ENCODE peak calls at places on chromosomes 3 and 15, in nine cellular contexts. I, T, A, J, L, G, Z, V and U are unnamed samples.

GRCh38 chr3:38580450-38581382 is 68.8 kb downstream of the SCN5A start:
- DNase-seq in I (no peak), T (no peak), A (no peak), J (no peak), L (no peak), G (no peak), Z (no peak), V (peak; percentile 46), U (no peak)

GRCh38 chr3:114727373-114727772 is 419.7 kb downstream of the ZBTB20 start:
- DNase-seq in I (no peak), T (no peak), A (no peak), J (peak; percentile 16), L (no peak), G (no peak), Z (no peak), V (no peak), U (no peak)

GRCh38 chr15:88605507-88606436 is 15.4 kb upstream of the AEN start:
- DNase-seq in I (peak; percentile 40), T (no peak), A (no peak), J (peak; percentile 57), L (no peak), G (no peak), Z (peak; percentile 42), V (peak; percentile 48), U (no peak)

GRCh38 chr3:188262913-188263683 is 109.1 kb downstream of the LPP start:
- DNase-seq in I (no peak), T (peak; percentile 92), A (peak; percentile 63), J (no peak), L (no peak), G (peak; percentile 84), Z (no peak), V (no peak), U (no peak)

GRCh38 chr15:73335026-73335425 is 33.7 kb downstream of the HCN4 start:
- DNase-seq in I (peak; percentile 13), T (no peak), A (no peak), J (no peak), L (no peak), G (no peak), Z (no peak), V (no peak), U (no peak)

GRCh38 chr3:188342991-188343732 is 189.2 kb downstream of the LPP start:
- DNase-seq in I (no peak), T (no peak), A (no peak), J (no peak), L (no peak), G (no peak), Z (no peak), V (peak; percentile 31), U (no peak)

GRCh38 chr3:14541646-14542045 is 1.5 kb upstream of the GRIP2 start:
- DNase-seq in I (peak; percentile 6), T (no peak), A (no peak), J (no peak), L (no peak), G (no peak), Z (no peak), V (no peak), U (no peak)

GRCh38 chr3:106728315-106728821 is 648.9 kb upstream of the CCDC54 start:
- DNase-seq in I (no peak), T (peak; percentile 97), A (peak; percentile 95), J (no peak), L (peak; percentile 96), G (peak; percentile 75), Z (no peak), V (no peak), U (no peak)

GRCh38 chr15:76345880-76346665 is 9.5 kb downstream of the ISL2 start:
- DNase-seq in I (peak; percentile 35), T (no peak), A (no peak), J (peak; percentile 70), L (no peak), G (peak; percentile 38), Z (no peak), V (no peak), U (no peak)

GRCh38 chr3:150384517-150385212 is 23.4 kb upstream of the TSC22D2 start:
- DNase-seq in I (peak; percentile 40), T (no peak), A (peak; percentile 26), J (peak; percentile 68), L (peak; percentile 37), G (no peak), Z (peak; percentile 2), V (no peak), U (no peak)

GRCh38 chr3:72193768-72194463 is 409.0 kb upstream of the PROK2 start:
- DNase-seq in I (no peak), T (peak; percentile 12), A (no peak), J (no peak), L (no peak), G (no peak), Z (no peak), V (no peak), U (no peak)

GRCh38 chr3:108863799-108864135 is 41.2 kb downstream of the TRAT1 start:
- DNase-seq in I (no peak), T (no peak), A (no peak), J (no peak), L (no peak), G (no peak), Z (no peak), V (no peak), U (no peak)

GRCh38 chr15:31338318-31338878 is 11.8 kb downstream of the KLF13 start:
- DNase-seq in I (no peak), T (no peak), A (peak; percentile 31), J (no peak), L (no peak), G (no peak), Z (no peak), V (peak; percentile 54), U (no peak)

GRCh38 chr3:130692455-130692854 is 54.2 kb downstream of the PIK3R4 start:
- DNase-seq in I (no peak), T (no peak), A (no peak), J (no peak), L (no peak), G (no peak), Z (no peak), V (no peak), U (no peak)

GRCh38 chr3:10516835-10517465 is 11.6 kb upstream of the ATP2B2 start:
- DNase-seq in I (no peak), T (no peak), A (peak; percentile 4), J (no peak), L (no peak), G (no peak), Z (no peak), V (no peak), U (no peak)

GRCh38 chr3:51386159-51386851 is 1.2 kb downstream of the MANF start:
- DNase-seq in I (no peak), T (no peak), A (no peak), J (no peak), L (no peak), G (no peak), Z (no peak), V (no peak), U (no peak)

GRCh38 chr15:22884344-22884743 is 45.9 kb downstream of the NIPA2 start:
- DNase-seq in I (no peak), T (no peak), A (no peak), J (no peak), L (no peak), G (no peak), Z (no peak), V (no peak), U (no peak)
- TF ChIP-seq CTCF in I (no peak), T (peak; percentile 49), A (no peak), J (peak; percentile 28), L (no peak), G (no peak), Z (no peak), V (no peak), U (no peak)

GRCh38 chr3:123737168-123737567 is 147.0 kb downstream of the MYLK start:
- DNase-seq in I (no peak), T (no peak), A (no peak), J (no peak), L (no peak), G (no peak), Z (no peak), V (no peak), U (no peak)

GRCh38 chr3:123741058-123741511 is 143.0 kb downstream of the MYLK start:
- DNase-seq in I (no peak), T (no peak), A (no peak), J (no peak), L (no peak), G (no peak), Z (no peak), V (no peak), U (no peak)

GRCh38 chr3:123739754-123740153 is 144.4 kb downstream of the MYLK start:
- DNase-seq in I (no peak), T (peak; percentile 80), A (peak; percentile 47), J (no peak), L (peak; percentile 67), G (peak; percentile 63), Z (no peak), V (no peak), U (no peak)

GRCh38 chr3:123740391-123740822 is 143.7 kb downstream of the MYLK start:
- DNase-seq in I (no peak), T (no peak), A (no peak), J (no peak), L (no peak), G (peak; percentile 59), Z (no peak), V (peak; percentile 36), U (no peak)

DNA sequence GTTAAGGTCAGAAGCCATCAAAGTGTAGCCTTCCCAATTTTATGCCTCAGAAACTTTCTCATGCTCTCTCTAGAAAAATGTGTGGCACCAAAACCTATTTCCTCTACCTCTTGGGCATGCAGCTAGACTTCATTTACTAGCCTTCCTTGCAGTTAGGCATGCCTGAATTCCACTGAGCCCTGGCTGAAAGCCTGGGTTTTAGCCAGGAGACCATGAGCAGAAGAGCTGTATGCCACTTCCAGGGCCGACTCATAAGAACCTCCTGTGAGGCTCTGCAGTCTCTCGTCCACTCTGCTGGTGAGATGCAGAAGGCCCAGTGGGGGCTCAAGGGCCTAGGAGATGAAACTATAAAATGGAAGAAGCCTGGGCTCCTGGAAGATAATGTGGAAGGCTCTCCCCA is 145.0 kb downstream of the MYLK start:
- DNase-seq in I (no peak), T (no peak), A (no peak), J (no peak), L (no peak), G (no peak), Z (no peak), V (no peak), U (no peak)
- TF ChIP-seq CTCF in I (no peak), T (no peak), A (no peak), J (no peak), L (no peak), G (no peak), Z (no peak), V (no peak), U (no peak)

DNA sequence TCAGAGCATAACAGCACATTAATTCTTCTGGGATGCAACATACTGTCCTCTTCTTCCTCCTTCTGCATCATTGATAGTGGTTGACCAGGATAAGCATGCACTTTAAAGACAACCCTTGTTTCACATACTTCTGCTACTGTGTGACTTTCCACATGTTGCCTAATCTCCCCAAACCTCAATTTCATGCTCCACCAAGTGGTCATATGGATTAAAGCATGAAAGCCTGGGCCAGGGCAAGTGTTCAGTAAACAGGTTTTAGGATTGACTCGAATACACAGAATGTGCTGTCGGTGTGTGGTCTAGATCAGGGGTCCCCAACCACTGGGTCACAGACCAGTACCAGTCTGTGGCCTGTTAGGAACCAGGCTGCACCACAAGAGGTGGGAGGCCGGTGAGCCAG is 22.5 kb upstream of the BFSP2 start:
- DNase-seq in I (no peak), T (peak; percentile 49), A (peak; percentile 64), J (no peak), L (no peak), G (peak; percentile 44), Z (no peak), V (no peak), U (no peak)
- TF ChIP-seq CTCF in I (peak; percentile 22), T (peak; percentile 68), A (peak; percentile 63), J (peak; percentile 32), L (peak; percentile 30), G (peak; percentile 8), Z (no peak), V (peak; percentile 43), U (no peak)

GRCh38 chr3:8757551-8758518 is 11.6 kb downstream of the OXTR start:
- DNase-seq in I (no peak), T (peak; percentile 90), A (peak; percentile 23), J (no peak), L (no peak), G (peak; percentile 50), Z (no peak), V (no peak), U (no peak)
- TF ChIP-seq CTCF in I (no peak), T (no peak), A (no peak), J (no peak), L (no peak), G (no peak), Z (no peak), V (no peak), U (no peak)